ENCODE peak calls at places on chromosomes 2 and 18, in seven cellular contexts. T is stromal cell of bone marrow, U is islet precursor cell, Q is Right ventricle myocardium superior, A is cardiac fibroblast, D is GM12891, N is GDM1. S is an unnamed sample.

GRCh38 chr2:98608962-98609604 is 694 bp downstream of the UNC50 start:
- DNase-seq in T (peak), U (no peak), Q (no peak), A (peak), D (no peak), N (no peak), S (no peak)

GRCh38 chr2:109435866-109436634 is 177.7 kb downstream of the SEPTIN10 start:
- DNase-seq in T (no peak), U (no peak), Q (peak), A (peak), D (no peak), N (no peak), S (no peak)

GRCh38 chr2:219002395-219003266 is 9.4 kb upstream of the CRYBA2 start:
- DNase-seq in T (no peak), U (peak), Q (no peak), A (peak), D (no peak), N (no peak), S (no peak)

GRCh38 chr2:30255466-30256408 is 24.4 kb downstream of the LBH start:
- DNase-seq in T (no peak), U (peak), Q (no peak), A (no peak), D (no peak), N (no peak), S (no peak)

GRCh38 chr2:98461650-98462049 is 17.0 kb downstream of the INPP4A start:
- DNase-seq in T (no peak), U (peak), Q (peak), A (peak), D (no peak), N (no peak), S (no peak)

GRCh38 chr18:54736981-54737380 is 91.3 kb upstream of the RAB27B start:
- DNase-seq in T (no peak), U (no peak), Q (no peak), A (no peak), D (no peak), N (no peak), S (no peak)

GRCh38 chr18:79866889-79867574 is 69.3 kb downstream of the KCNG2 start:
- DNase-seq in T (no peak), U (peak), Q (peak), A (no peak), D (no peak), N (no peak), S (no peak)

GRCh38 chr2:45134726-45135125 is 125.5 kb upstream of the SIX2 start:
- DNase-seq in T (peak), U (no peak), Q (no peak), A (peak), D (no peak), N (peak), S (peak)

GRCh38 chr2:70133127-70133452 is 45.8 kb downstream of the PCBP1 start:
- DNase-seq in T (no peak), U (no peak), Q (no peak), A (no peak), D (no peak), N (no peak), S (no peak)

GRCh38 chr2:63875758-63876710 is 34.3 kb downstream of the UGP2 start:
- DNase-seq in T (no peak), U (no peak), Q (no peak), A (no peak), D (no peak), N (no peak), S (no peak)

GRCh38 chr2:17319090-17319489 is 199.2 kb downstream of the RAD51AP2 start:
- DNase-seq in T (no peak), U (no peak), Q (no peak), A (no peak), D (no peak), N (no peak), S (no peak)

GRCh38 chr2:192473331-192473730 is 278.6 kb upstream of the TMEFF2 start:
- DNase-seq in T (no peak), U (no peak), Q (no peak), A (no peak), D (no peak), N (no peak), S (no peak)

GRCh38 chr2:111900859-111901258 is 2.5 kb downstream of the MERTK start:
- DNase-seq in T (no peak), U (no peak), Q (no peak), A (peak), D (no peak), N (peak), S (no peak)

GRCh38 chr2:152861349-152861942 is 143.0 kb downstream of the ARL6IP6 start:
- DNase-seq in T (no peak), U (no peak), Q (no peak), A (peak), D (no peak), N (no peak), S (no peak)

GRCh38 chr18:6478111-6478510 is 63.4 kb upstream of the L3MBTL4 start:
- DNase-seq in T (no peak), U (no peak), Q (peak), A (no peak), D (no peak), N (no peak), S (no peak)

GRCh38 chr18:43682196-43682595 is 404.9 kb upstream of the SYT4 start:
- DNase-seq in T (no peak), U (no peak), Q (no peak), A (no peak), D (no peak), N (no peak), S (no peak)

GRCh38 chr2:185245806-185246205 is 492.8 kb upstream of the FSIP2 start:
- DNase-seq in T (no peak), U (no peak), Q (no peak), A (peak), D (no peak), N (no peak), S (no peak)

GRCh38 chr2:159226608-159227007 is 59.9 kb downstream of the WDSUB1 start:
- DNase-seq in T (no peak), U (no peak), Q (no peak), A (no peak), D (no peak), N (no peak), S (no peak)

GRCh38 chr2:26644188-26644835 is 3.1 kb upstream of the CIB4 start:
- DNase-seq in T (no peak), U (no peak), Q (no peak), A (no peak), D (no peak), N (no peak), S (no peak)

GRCh38 chr2:114661926-114662670 is 219.7 kb downstream of the DPP10 start:
- DNase-seq in T (no peak), U (peak), Q (peak), A (peak), D (no peak), N (no peak), S (no peak)

GRCh38 chr18:8936646-8937045 is 165.9 kb upstream of the NDUFV2 start:
- DNase-seq in T (no peak), U (no peak), Q (no peak), A (no peak), D (no peak), N (no peak), S (no peak)

GRCh38 chr2:212970132-212970531 is 181.3 kb downstream of the IKZF2 start:
- DNase-seq in T (peak), U (no peak), Q (no peak), A (no peak), D (no peak), N (no peak), S (no peak)

GRCh38 chr18:3067213-3068118 is 54.5 kb upstream of the LPIN2 start:
- DNase-seq in T (no peak), U (no peak), Q (no peak), A (no peak), D (no peak), N (no peak), S (no peak)

GRCh38 chr18:13551305-13551603 is 175.1 kb downstream of the FAM210A start:
- DNase-seq in T (no peak), U (peak), Q (no peak), A (no peak), D (no peak), N (no peak), S (no peak)

GRCh38 chr2:237039301-237039906 is 46.3 kb upstream of the COPS8 start:
- DNase-seq in T (no peak), U (no peak), Q (no peak), A (no peak), D (no peak), N (no peak), S (no peak)

GRCh38 chr2:158637357-158637756 is 157.8 kb upstream of the DAPL1 start:
- DNase-seq in T (no peak), U (peak), Q (no peak), A (no peak), D (no peak), N (no peak), S (no peak)

GRCh38 chr2:127173073-127173472 is 47.0 kb downstream of the CYP27C1 start:
- DNase-seq in T (peak), U (peak), Q (peak), A (peak), D (no peak), N (no peak), S (no peak)

GRCh38 chr2:179842498-179843153 is 18.8 kb downstream of the ZNF385B start:
- DNase-seq in T (no peak), U (peak), Q (peak), A (peak), D (no peak), N (no peak), S (no peak)

GRCh38 chr2:37877457-37878315 is 47.4 kb upstream of the RMDN2 start:
- DNase-seq in T (no peak), U (no peak), Q (no peak), A (peak), D (no peak), N (peak), S (peak)

GRCh38 chr18:50749421-50749820 is 70.4 kb downstream of the MRO start:
- DNase-seq in T (no peak), U (no peak), Q (no peak), A (no peak), D (no peak), N (no peak), S (no peak)

GRCh38 chr2:189803431-189803830 is 19.2 kb downstream of the PMS1 start:
- DNase-seq in T (no peak), U (no peak), Q (no peak), A (peak), D (no peak), N (no peak), S (no peak)

GRCh38 chr2:63775191-63775590 is 66.5 kb upstream of the UGP2 start:
- DNase-seq in T (no peak), U (no peak), Q (no peak), A (no peak), D (no peak), N (no peak), S (no peak)

GRCh38 chr2:168798076-168798887 is 4.2 kb upstream of the NOSTRIN start:
- DNase-seq in T (no peak), U (no peak), Q (no peak), A (peak), D (no peak), N (no peak), S (no peak)

GRCh38 chr2:212811036-212811805 is 272.6 kb upstream of the ERBB4 start:
- DNase-seq in T (no peak), U (no peak), Q (no peak), A (peak), D (no peak), N (no peak), S (no peak)

S was measured in GM12864.